ENCODE peak calls at places on chromosomes 5 and 9, in four cellular contexts. P, J, T and G are unnamed samples.

GRCh38 chr5:90446961-90447360 is 27.6 kb downstream of the MBLAC2 start:
- DNase-seq in P (no peak), J (no peak), T (no peak), G (no peak)

GRCh38 chr5:164184158-164184557 is 678.7 kb downstream of the MAT2B start:
- DNase-seq in P (no peak), J (no peak), T (no peak), G (peak)

GRCh38 chr9:104868687-104869404 is 59.1 kb downstream of the ABCA1 start:
- DNase-seq in P (no peak), J (peak), T (peak), G (peak)

GRCh38 chr9:132412089-132412488 is 2.1 kb downstream of the CFAP77 start:
- DNase-seq in P (no peak), J (peak), T (peak), G (peak)

GRCh38 chr5:17021363-17021932 is 85.4 kb upstream of the MYO10 start:
- DNase-seq in P (no peak), J (no peak), T (no peak), G (peak)

GRCh38 chr9:68819065-68819464 is 114.0 kb downstream of the PIP5K1B start:
- DNase-seq in P (no peak), J (no peak), T (no peak), G (no peak)

GRCh38 chr9:36903541-36904435 is 130.3 kb downstream of the PAX5 start:
- DNase-seq in P (peak), J (no peak), T (peak), G (peak)

GRCh38 chr9:133333566-133333965 is 2.4 kb downstream of the SURF6 start:
- DNase-seq in P (no peak), J (no peak), T (no peak), G (no peak)

GRCh38 chr5:61084658-61085057 is 77.6 kb downstream of the SMIM15 start:
- DNase-seq in P (no peak), J (no peak), T (no peak), G (no peak)

GRCh38 chr9:97568461-97569275 is 64.5 kb downstream of the TSTD2 start:
- DNase-seq in P (no peak), J (no peak), T (no peak), G (no peak)

GRCh38 chr9:21813575-21814473 is 11.4 kb downstream of the MTAP start:
- DNase-seq in P (no peak), J (peak), T (no peak), G (peak)

GRCh38 chr5:121055586-121055985 is 591.5 kb downstream of the PRR16 start:
- DNase-seq in P (no peak), J (no peak), T (no peak), G (no peak)

GRCh38 chr9:125558453-125559084 is 148.4 kb downstream of the MAPKAP1 start:
- DNase-seq in P (peak), J (peak), T (peak), G (peak)

GRCh38 chr9:112755675-112756074 is 5.1 kb downstream of the SNX30 start:
- DNase-seq in P (no peak), J (no peak), T (no peak), G (no peak)

GRCh38 chr5:40291338-40291737 is 388.4 kb upstream of the PTGER4 start:
- DNase-seq in P (no peak), J (no peak), T (no peak), G (no peak)

GRCh38 chr5:174454464-174454863 is 269.9 kb upstream of the MSX2 start:
- DNase-seq in P (no peak), J (no peak), T (no peak), G (no peak)

GRCh38 chr5:14665110-14665822 is 748 bp downstream of the OTULIN start:
- DNase-seq in P (no peak), J (no peak), T (peak), G (peak)

GRCh38 chr5:35230043-35230611 is at the start of gene PRLR:
- DNase-seq in P (no peak), J (peak), T (no peak), G (peak)

GRCh38 chr9:70004310-70004709 is 39.3 kb upstream of the MAMDC2 start:
- DNase-seq in P (no peak), J (no peak), T (no peak), G (no peak)

GRCh38 chr5:159915913-159916840 is at the start of gene ADRA1B:
- DNase-seq in P (no peak), J (peak), T (peak), G (peak)

GRCh38 chr9:127112056-127112455 is 10.4 kb downstream of the ANGPTL2 start:
- DNase-seq in P (no peak), J (peak), T (no peak), G (no peak)

GRCh38 chr5:136006767-136007251 is 22.0 kb upstream of the TGFBI start:
- DNase-seq in P (no peak), J (no peak), T (no peak), G (no peak)

GRCh38 chr9:127161081-127161621 is 38.7 kb upstream of the ANGPTL2 start:
- DNase-seq in P (no peak), J (no peak), T (no peak), G (no peak)

GRCh38 chr5:133868946-133869674 is 99.3 kb downstream of the C5orf15 start:
- DNase-seq in P (no peak), J (peak), T (peak), G (peak)

GRCh38 chr9:113687680-113688371 is 188.3 kb upstream of the ZNF618 start:
- DNase-seq in P (no peak), J (peak), T (no peak), G (peak)

GRCh38 chr9:131347376-131348020 is 46.4 kb upstream of the PRRC2B start:
- DNase-seq in P (no peak), J (peak), T (no peak), G (no peak)

GRCh38 chr5:90585337-90585986 is 26.9 kb downstream of the ADGRV1 start:
- DNase-seq in P (no peak), J (no peak), T (no peak), G (no peak)

GRCh38 chr5:40479939-40480338 is 199.8 kb upstream of the PTGER4 start:
- DNase-seq in P (no peak), J (no peak), T (no peak), G (no peak)

GRCh38 chr9:36772449-36773370 is 200.0 kb downstream of the MELK start:
- DNase-seq in P (no peak), J (no peak), T (no peak), G (no peak)

GRCh38 chr5:14326035-14326909 is 183.1 kb downstream of the TRIO start:
- DNase-seq in P (no peak), J (no peak), T (peak), G (peak)

GRCh38 chr9:81112638-81113037 is 576.7 kb downstream of the TLE1 start:
- DNase-seq in P (no peak), J (no peak), T (no peak), G (no peak)
- TF ChIP-seq USF1 in P (no peak), J (no peak), T (no peak), G (no peak)

GRCh38 chr5:172641359-172642045 is 439 bp downstream of the NEURL1B start:
- DNase-seq in P (no peak), J (peak), T (no peak), G (peak)
- TF ChIP-seq USF1 in P (no peak), J (no peak), T (no peak), G (no peak)

GRCh38 chr5:177231479-177232250 is 71.9 kb downstream of the RAB24 start:
- DNase-seq in P (no peak), J (no peak), T (no peak), G (no peak)

GRCh38 chr5:177233802-177234201 is 69.7 kb downstream of the RAB24 start:
- DNase-seq in P (no peak), J (no peak), T (no peak), G (no peak)

GRCh38 chr5:177233206-177233605 is 70.3 kb downstream of the RAB24 start:
- DNase-seq in P (no peak), J (no peak), T (no peak), G (no peak)

GRCh38 chr5:177232358-177232757 is 71.2 kb downstream of the RAB24 start:
- DNase-seq in P (no peak), J (no peak), T (no peak), G (no peak)

DNA sequence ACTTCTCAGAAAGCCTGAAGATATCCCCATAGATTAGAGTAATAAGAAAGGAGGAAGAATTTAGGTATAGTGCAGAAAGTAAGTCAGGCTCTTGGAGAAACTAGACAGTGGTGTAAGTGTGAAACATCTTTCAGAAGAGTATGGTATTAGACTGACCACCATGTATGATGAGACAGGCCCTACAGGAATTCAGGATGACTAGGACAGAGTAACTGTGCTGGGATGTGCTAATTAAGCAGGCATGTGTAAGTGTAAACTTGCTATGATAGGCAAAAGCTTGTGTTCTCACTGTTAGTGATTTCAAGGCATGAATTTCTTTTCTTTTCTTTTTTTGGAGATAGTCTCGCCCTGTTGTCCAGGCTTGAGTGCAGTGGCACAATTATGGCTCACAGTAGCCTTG is 70.8 kb downstream of the RAB24 start:
- DNase-seq in P (no peak), J (no peak), T (no peak), G (no peak)
- TF ChIP-seq USF1 in P (no peak), J (no peak), T (no peak), G (no peak)

GRCh38 chr5:36904677-36905076 is 28.1 kb downstream of the NIPBL start:
- DNase-seq in P (no peak), J (no peak), T (no peak), G (no peak)
- TF ChIP-seq USF1 in P (no peak), J (no peak), T (no peak), G (no peak)

GRCh38 chr5:65034782-65035181 is 266.1 kb downstream of the CWC27 start:
- DNase-seq in P (no peak), J (peak), T (no peak), G (no peak)

GRCh38 chr5:65032250-65032649 is 263.5 kb downstream of the CWC27 start:
- DNase-seq in P (no peak), J (no peak), T (peak), G (no peak)

GRCh38 chr5:65035212-65036206 is 266.8 kb downstream of the CWC27 start:
- DNase-seq in P (peak), J (peak), T (peak), G (peak)

GRCh38 chr5:65037845-65038815 is 269.4 kb downstream of the CWC27 start:
- DNase-seq in P (no peak), J (peak), T (peak), G (no peak)

GRCh38 chr5:65034029-65034781 is 265.5 kb downstream of the CWC27 start:
- DNase-seq in P (no peak), J (no peak), T (no peak), G (no peak)
- TF ChIP-seq USF1 in P (no peak), J (no peak), T (no peak), G (no peak)